ENCODE peak calls at places on chromosomes 11 and 22, in four cellular contexts. One of them, this sample, is unnamed. For H3K4me1, the result is how much of the 10 kb centered on the place peaks cover.

GRCh38 chr11:78188012-78188808 is at the start of gene KCTD21:
- DNase-seq in CD8-positive, alpha-beta T cell: peak
- DNase-seq in SJSA1: peak
- DNase-seq in iPS DF 6.9: peak
- DNase-seq in this sample: peak

GRCh38 chr11:85948884-85949283 is 93.7 kb downstream of the CCDC83 start:
- DNase-seq in CD8-positive, alpha-beta T cell: no peak
- DNase-seq in SJSA1: no peak
- DNase-seq in iPS DF 6.9: no peak
- DNase-seq in this sample: no peak

GRCh38 chr11:68843052-68843561 is 1.4 kb upstream of the CPT1A start:
- DNase-seq in CD8-positive, alpha-beta T cell: peak
- DNase-seq in SJSA1: no peak
- DNase-seq in iPS DF 6.9: no peak
- DNase-seq in this sample: peak

GRCh38 chr11:65785329-65786007 is 1.4 kb upstream of the OVOL1 start:
- DNase-seq in CD8-positive, alpha-beta T cell: no peak
- DNase-seq in SJSA1: no peak
- DNase-seq in iPS DF 6.9: no peak
- DNase-seq in this sample: no peak

GRCh38 chr22:31206896-31207687 is 5.0 kb upstream of the LIMK2 start:
- DNase-seq in CD8-positive, alpha-beta T cell: no peak
- DNase-seq in SJSA1: no peak
- DNase-seq in iPS DF 6.9: no peak
- DNase-seq in this sample: no peak

GRCh38 chr11:85718991-85719807 is 33.2 kb upstream of the CCDC89 start:
- DNase-seq in CD8-positive, alpha-beta T cell: no peak
- DNase-seq in SJSA1: peak
- DNase-seq in iPS DF 6.9: peak
- DNase-seq in this sample: no peak

GRCh38 chr11:2314525-2315394 is 12.9 kb downstream of the TSPAN32 start:
- DNase-seq in CD8-positive, alpha-beta T cell: no peak
- DNase-seq in SJSA1: peak
- DNase-seq in iPS DF 6.9: no peak
- DNase-seq in this sample: no peak

GRCh38 chr22:37282385-37282677 is at the start of gene CYTH4:
- DNase-seq in CD8-positive, alpha-beta T cell: peak
- DNase-seq in SJSA1: no peak
- DNase-seq in iPS DF 6.9: no peak
- DNase-seq in this sample: peak

GRCh38 chr11:102216433-102217163 is 100.7 kb upstream of the BIRC3 start:
- DNase-seq in CD8-positive, alpha-beta T cell: no peak
- DNase-seq in SJSA1: no peak
- DNase-seq in iPS DF 6.9: no peak
- DNase-seq in this sample: no peak

GRCh38 chr11:128201006-128201405 is 386.4 kb downstream of the ETS1 start:
- DNase-seq in CD8-positive, alpha-beta T cell: no peak
- DNase-seq in SJSA1: no peak
- DNase-seq in iPS DF 6.9: no peak
- DNase-seq in this sample: no peak

GRCh38 chr11:68524681-68525080 is 64.1 kb downstream of the PPP6R3 start:
- DNase-seq in CD8-positive, alpha-beta T cell: no peak
- DNase-seq in SJSA1: peak
- DNase-seq in iPS DF 6.9: no peak
- DNase-seq in this sample: no peak

GRCh38 chr22:38080847-38081635 is 2.9 kb downstream of the SLC16A8 start:
- DNase-seq in CD8-positive, alpha-beta T cell: no peak
- DNase-seq in SJSA1: no peak
- DNase-seq in iPS DF 6.9: no peak
- DNase-seq in this sample: no peak

GRCh38 chr11:75090778-75091177 is 5.9 kb downstream of the OR2AT4 start:
- DNase-seq in CD8-positive, alpha-beta T cell: no peak
- DNase-seq in SJSA1: no peak
- DNase-seq in iPS DF 6.9: no peak
- DNase-seq in this sample: no peak

GRCh38 chr11:69869311-69869939 is 50.2 kb upstream of the FGF3 start:
- DNase-seq in CD8-positive, alpha-beta T cell: no peak
- DNase-seq in SJSA1: peak
- DNase-seq in iPS DF 6.9: no peak
- DNase-seq in this sample: no peak

GRCh38 chr11:118791961-118792578 is 1.1 kb upstream of the DDX6 start:
- DNase-seq in CD8-positive, alpha-beta T cell: peak
- DNase-seq in SJSA1: no peak
- DNase-seq in iPS DF 6.9: no peak
- DNase-seq in this sample: peak

GRCh38 chr22:30705710-30706651 is 11.3 kb downstream of the OSBP2 start:
- DNase-seq in CD8-positive, alpha-beta T cell: no peak
- DNase-seq in SJSA1: no peak
- DNase-seq in iPS DF 6.9: no peak
- DNase-seq in this sample: peak

GRCh38 chr11:77249427-77249826 is 52.1 kb downstream of the GDPD4 start:
- DNase-seq in CD8-positive, alpha-beta T cell: no peak
- DNase-seq in SJSA1: no peak
- DNase-seq in iPS DF 6.9: no peak
- DNase-seq in this sample: no peak

GRCh38 chr11:8031248-8032115 is 44.3 kb downstream of the EIF3F start:
- DNase-seq in CD8-positive, alpha-beta T cell: no peak
- DNase-seq in SJSA1: no peak
- DNase-seq in iPS DF 6.9: no peak
- DNase-seq in this sample: no peak

GRCh38 chr22:27779650-27780049 is 21.9 kb downstream of the MN1 start:
- DNase-seq in CD8-positive, alpha-beta T cell: no peak
- DNase-seq in SJSA1: no peak
- DNase-seq in iPS DF 6.9: no peak
- DNase-seq in this sample: no peak

GRCh38 chr11:128772814-128773213 is 78.9 kb downstream of the FLI1 start:
- DNase-seq in CD8-positive, alpha-beta T cell: peak
- DNase-seq in SJSA1: no peak
- DNase-seq in iPS DF 6.9: no peak
- DNase-seq in this sample: no peak

GRCh38 chr11:15805726-15806125 is 550.6 kb downstream of the SOX6 start:
- DNase-seq in CD8-positive, alpha-beta T cell: no peak
- DNase-seq in SJSA1: no peak
- DNase-seq in iPS DF 6.9: no peak
- DNase-seq in this sample: no peak

GRCh38 chr11:34749666-34750659 is 129.1 kb downstream of the EHF start:
- DNase-seq in CD8-positive, alpha-beta T cell: no peak
- DNase-seq in SJSA1: no peak
- DNase-seq in iPS DF 6.9: no peak
- DNase-seq in this sample: no peak

GRCh38 chr11:2305140-2305861 is 3.5 kb downstream of the TSPAN32 start:
- DNase-seq in CD8-positive, alpha-beta T cell: peak
- DNase-seq in SJSA1: peak
- DNase-seq in iPS DF 6.9: peak
- DNase-seq in this sample: peak

GRCh38 chr22:48369789-48370507 is 1457.7 kb downstream of the BRD1 start:
- DNase-seq in CD8-positive, alpha-beta T cell: no peak
- DNase-seq in SJSA1: peak
- DNase-seq in iPS DF 6.9: no peak
- DNase-seq in this sample: no peak

GRCh38 chr11:67656278-67656922 is 5.9 kb upstream of the ACY3 start:
- DNase-seq in CD8-positive, alpha-beta T cell: no peak
- DNase-seq in SJSA1: no peak
- DNase-seq in iPS DF 6.9: no peak
- DNase-seq in this sample: no peak

GRCh38 chr22:23385301-23386244 is 194.5 kb downstream of the IGLL1 start:
- DNase-seq in CD8-positive, alpha-beta T cell: peak
- DNase-seq in SJSA1: peak
- DNase-seq in iPS DF 6.9: peak
- DNase-seq in this sample: peak

GRCh38 chr11:5851002-5851401 is 6.5 kb downstream of the OR52E8 start:
- DNase-seq in CD8-positive, alpha-beta T cell: no peak
- DNase-seq in SJSA1: no peak
- DNase-seq in iPS DF 6.9: no peak
- DNase-seq in this sample: no peak

GRCh38 chr11:69403556-69404215 is 77.8 kb upstream of the LINC01488 start:
- DNase-seq in CD8-positive, alpha-beta T cell: no peak
- DNase-seq in SJSA1: peak
- DNase-seq in iPS DF 6.9: no peak
- DNase-seq in this sample: no peak

GRCh38 chr11:61728066-61728939 is 24.1 kb upstream of the MYRF start:
- DNase-seq in CD8-positive, alpha-beta T cell: no peak
- DNase-seq in SJSA1: no peak
- DNase-seq in iPS DF 6.9: no peak
- DNase-seq in this sample: no peak

GRCh38 chr11:129804012-129804411 is 11.6 kb upstream of the TMEM45B start:
- DNase-seq in CD8-positive, alpha-beta T cell: no peak
- DNase-seq in SJSA1: no peak
- DNase-seq in iPS DF 6.9: no peak
- DNase-seq in this sample: no peak

GRCh38 chr22:23119492-23120414 is 22.0 kb downstream of the RSPH14 start:
- DNase-seq in CD8-positive, alpha-beta T cell: peak
- DNase-seq in SJSA1: no peak
- DNase-seq in iPS DF 6.9: no peak
- DNase-seq in this sample: peak

GRCh38 chr11:9094420-9094819 is 3.0 kb upstream of the SCUBE2 start:
- DNase-seq in CD8-positive, alpha-beta T cell: no peak
- DNase-seq in SJSA1: no peak
- DNase-seq in iPS DF 6.9: no peak
- DNase-seq in this sample: no peak

GRCh38 chr22:37207981-37208380 is 4.3 kb downstream of the SSTR3 start:
- DNase-seq in CD8-positive, alpha-beta T cell: no peak
- DNase-seq in SJSA1: no peak
- DNase-seq in iPS DF 6.9: no peak
- DNase-seq in this sample: no peak

GRCh38 chr11:121814962-121815361 is 301.1 kb downstream of the BLID start:
- DNase-seq in CD8-positive, alpha-beta T cell: no peak
- DNase-seq in SJSA1: no peak
- DNase-seq in iPS DF 6.9: no peak
- DNase-seq in this sample: no peak

GRCh38 chr11:96470521-96470920 is 80.7 kb downstream of the JRKL start:
- DNase-seq in CD8-positive, alpha-beta T cell: no peak
- DNase-seq in SJSA1: no peak
- DNase-seq in iPS DF 6.9: no peak
- DNase-seq in this sample: no peak

GRCh38 chr22:50298937-50299656 is 8.3 kb downstream of the PLXNB2 start:
- DNase-seq in CD8-positive, alpha-beta T cell: no peak
- DNase-seq in SJSA1: no peak
- DNase-seq in iPS DF 6.9: no peak
- DNase-seq in this sample: no peak

DNA sequence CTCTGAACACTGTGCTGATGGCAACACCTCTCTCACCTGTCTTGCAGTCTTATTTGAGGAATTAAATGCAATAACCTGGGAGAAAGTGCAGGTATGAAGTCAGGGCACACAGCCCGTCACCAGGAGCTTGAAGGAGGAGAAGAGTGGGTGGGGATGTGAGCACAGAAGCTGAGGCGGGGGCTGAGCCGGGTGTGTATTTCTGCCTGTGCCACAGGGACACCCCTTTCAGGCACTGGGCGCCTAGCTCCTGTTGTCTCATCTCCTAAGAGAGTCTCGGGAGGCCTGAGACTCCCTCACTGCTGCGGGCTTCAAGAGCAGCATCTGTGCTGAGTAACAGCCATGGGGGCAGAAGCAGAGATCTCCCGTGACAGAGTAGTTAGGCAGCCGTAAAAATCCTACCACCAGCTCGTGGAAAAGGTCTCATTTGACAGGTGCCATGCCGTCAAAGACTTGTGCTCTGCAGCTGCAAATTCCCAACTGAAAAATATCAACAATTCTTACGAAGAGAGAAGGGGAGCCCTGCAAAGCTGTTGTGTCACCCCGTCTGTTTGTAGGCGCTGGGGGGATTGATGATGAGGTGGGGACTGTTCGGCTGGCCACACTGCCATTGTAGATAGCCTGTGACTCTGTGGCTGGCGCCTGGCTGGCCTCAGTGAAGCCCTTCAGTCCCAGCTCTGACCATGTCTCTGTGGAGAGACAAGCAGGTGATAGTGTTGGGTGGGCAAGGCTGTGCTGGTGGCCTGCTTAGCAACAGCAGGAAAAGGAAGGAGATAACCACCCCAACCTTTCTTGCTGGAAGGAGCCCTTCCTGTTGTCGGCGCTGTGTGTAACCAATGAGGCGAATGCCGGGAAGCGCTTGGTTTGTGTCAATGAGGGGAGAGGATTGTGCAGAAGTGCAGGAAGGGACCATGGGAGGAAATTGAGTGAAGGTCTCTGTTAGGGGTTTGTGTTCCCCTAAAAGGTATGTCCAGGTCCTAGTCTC is 27.0 kb downstream of the PARVB start:
- DNase-seq in CD8-positive, alpha-beta T cell: no peak
- DNase-seq in SJSA1: no peak
- DNase-seq in iPS DF 6.9: no peak
- DNase-seq in this sample: no peak
- H3K27ac ChIP-seq in CD8-positive, alpha-beta T cell: no peak
- H3K27ac ChIP-seq in SJSA1: no peak
- H3K27ac ChIP-seq in iPS DF 6.9: no peak
- H3K27ac ChIP-seq in this sample: no peak

GRCh38 chr22:40213478-40213877 is 35.8 kb downstream of the TNRC6B start:
- DNase-seq in CD8-positive, alpha-beta T cell: no peak
- DNase-seq in SJSA1: no peak
- DNase-seq in iPS DF 6.9: no peak
- DNase-seq in this sample: no peak
- H3K4me1 ChIP-seq in CD8-positive, alpha-beta T cell: half or more
- H3K4me1 ChIP-seq in SJSA1: under half
- H3K4me1 ChIP-seq in iPS DF 6.9: under half
- H3K4me1 ChIP-seq in this sample: half or more

GRCh38 chr11:112012877-112013276 is 12.3 kb upstream of the DLAT start:
- DNase-seq in CD8-positive, alpha-beta T cell: no peak
- DNase-seq in SJSA1: no peak
- DNase-seq in iPS DF 6.9: no peak
- DNase-seq in this sample: no peak
- H3K27ac ChIP-seq in CD8-positive, alpha-beta T cell: no peak
- H3K27ac ChIP-seq in SJSA1: no peak
- H3K27ac ChIP-seq in iPS DF 6.9: no peak
- H3K27ac ChIP-seq in this sample: no peak

DNA sequence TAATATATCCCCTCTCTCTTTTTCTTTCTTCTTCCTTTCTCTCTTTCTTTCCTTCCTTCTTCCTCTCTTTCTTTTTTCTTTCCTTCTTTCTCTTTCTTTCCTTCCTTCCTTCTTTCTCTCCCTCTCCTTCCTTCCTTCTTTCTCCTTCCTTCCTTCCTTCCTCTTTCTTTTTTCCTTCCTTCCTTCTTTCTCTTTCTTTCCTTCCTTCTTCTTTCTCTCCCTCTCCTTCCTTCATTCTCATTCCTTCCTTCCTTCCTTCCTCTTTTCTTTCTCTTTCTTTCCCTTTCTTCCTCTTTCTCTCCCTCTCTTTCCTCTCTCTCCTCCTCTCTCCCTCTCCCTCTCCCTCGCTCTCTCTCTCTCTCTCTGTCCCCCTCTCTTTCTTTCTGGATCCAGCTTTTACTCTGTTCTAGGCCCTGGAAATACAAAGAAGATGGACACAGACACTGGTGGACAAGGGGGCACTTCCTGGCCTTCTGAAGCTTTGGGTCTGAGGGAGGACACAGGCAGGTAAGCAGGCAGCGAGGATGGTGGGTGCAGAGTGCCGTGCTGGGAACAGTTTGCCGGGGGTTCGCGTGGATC is 18.0 kb upstream of the RASD2 start:
- DNase-seq in CD8-positive, alpha-beta T cell: no peak
- DNase-seq in SJSA1: no peak
- DNase-seq in iPS DF 6.9: no peak
- DNase-seq in this sample: no peak
- H3K4me1 ChIP-seq in CD8-positive, alpha-beta T cell: under half
- H3K4me1 ChIP-seq in SJSA1: under half
- H3K4me1 ChIP-seq in iPS DF 6.9: under half
- H3K4me1 ChIP-seq in this sample: under half